ENCODE peak calls at places on chromosome 17, in five cellular contexts. W, B, P, M and E are unnamed samples.

GRCh38 chr17:45940826-45941225 is 46.5 kb downstream of the MAPT start:
- DNase-seq in B (no peak), W (no peak), M (no peak), P (peak), E (no peak)

GRCh38 chr17:43314582-43314981 is 80.8 kb upstream of the RNU2-1 start:
- DNase-seq in B (peak), P (no peak), M (no peak), W (no peak), E (no peak)

GRCh38 chr17:32356750-32357149 is 6.8 kb downstream of the ZNF207 start:
- DNase-seq in P (no peak), W (no peak), B (no peak), M (no peak), E (no peak)

GRCh38 chr17:76138234-76138895 is 2.7 kb downstream of the FOXJ1 start:
- DNase-seq in B (no peak), P (peak), M (peak), W (no peak), E (no peak)

GRCh38 chr17:30493802-30494201 is 16.6 kb downstream of the GOSR1 start:
- DNase-seq in M (no peak), P (no peak), W (no peak), B (no peak), E (no peak)

GRCh38 chr17:17921192-17922082 is 50.8 kb downstream of the TOM1L2 start:
- DNase-seq in M (no peak), B (no peak), P (no peak), W (no peak), E (peak)

GRCh38 chr17:81939881-81940385 is 2.8 kb upstream of the PYCR1 start:
- DNase-seq in W (no peak), P (peak), M (no peak), B (no peak), E (no peak)

GRCh38 chr17:27549251-27549919 is 81.6 kb upstream of the LGALS9 start:
- DNase-seq in P (no peak), B (no peak), M (peak), W (no peak), E (no peak)

GRCh38 chr17:72699566-72699965 is 392.9 kb downstream of the SLC39A11 start:
- DNase-seq in P (peak), W (no peak), B (no peak), M (no peak), E (no peak)

GRCh38 chr17:58534901-58535421 is 20.5 kb upstream of the MTMR4 start:
- DNase-seq in P (no peak), M (no peak), B (no peak), W (no peak), E (no peak)

GRCh38 chr17:8141046-8141445 is 11.2 kb downstream of the PER1 start:
- DNase-seq in P (no peak), W (no peak), M (no peak), B (no peak), E (no peak)

GRCh38 chr17:61415374-61416210 is 15.9 kb downstream of the TBX2 start:
- DNase-seq in B (peak), P (no peak), M (no peak), W (no peak), E (no peak)

GRCh38 chr17:70096861-70097260 is 21.8 kb downstream of the KCNJ16 start:
- DNase-seq in B (no peak), P (no peak), M (no peak), W (no peak), E (no peak)

GRCh38 chr17:57905875-57906455 is 49.2 kb downstream of the CUEDC1 start:
- DNase-seq in P (no peak), W (no peak), M (no peak), B (no peak), E (no peak)

GRCh38 chr17:28105501-28105900 is 63.0 kb downstream of the NLK start:
- DNase-seq in M (no peak), P (no peak), W (no peak), B (no peak), E (no peak)

GRCh38 chr17:43444223-43445008 is 39.4 kb upstream of the DHX8 start:
- DNase-seq in P (no peak), M (peak), W (no peak), B (no peak), E (no peak)

GRCh38 chr17:81398170-81398854 is 3.1 kb downstream of the BAHCC1 start:
- DNase-seq in W (no peak), P (no peak), M (peak), B (no peak), E (no peak)

GRCh38 chr17:63601439-63602371 is 1.0 kb downstream of the TACO1 start:
- DNase-seq in W (no peak), M (peak), B (no peak), P (no peak), E (no peak)

GRCh38 chr17:15377200-15377599 is 35.8 kb upstream of the TEKT3 start:
- DNase-seq in B (no peak), M (no peak), W (no peak), P (no peak), E (no peak)

GRCh38 chr17:65403616-65404015 is 157.8 kb downstream of the AXIN2 start:
- DNase-seq in P (no peak), B (no peak), M (no peak), W (no peak), E (no peak)

GRCh38 chr17:74543406-74543805 is 2.5 kb downstream of the CD300C start:
- DNase-seq in B (no peak), W (no peak), P (no peak), M (no peak), E (no peak)

GRCh38 chr17:16906670-16907069 is 65.2 kb downstream of the TNFRSF13B start:
- DNase-seq in P (no peak), B (no peak), W (no peak), M (no peak), E (no peak)

GRCh38 chr17:38981640-38982039 is 14.4 kb upstream of the FBXO47 start:
- DNase-seq in M (no peak), W (no peak), P (no peak), B (no peak), E (no peak)

GRCh38 chr17:29929006-29929543 is 953 bp downstream of the SSH2 start:
- DNase-seq in P (no peak), W (no peak), B (no peak), M (peak), E (no peak)

GRCh38 chr17:81261096-81261495 is 22.0 kb downstream of the NDUFAF8 start:
- DNase-seq in M (no peak), W (no peak), P (no peak), B (no peak), E (no peak)

GRCh38 chr17:82228842-82229685 is at the start of gene SLC16A3:
- DNase-seq in P (no peak), B (no peak), W (peak), M (no peak), E (no peak)

GRCh38 chr17:45428050-45428953 is 4.4 kb downstream of the ARHGAP27 start:
- DNase-seq in P (peak), M (peak), B (no peak), W (peak), E (no peak)

GRCh38 chr17:42312285-42313130 is 24.2 kb downstream of the STAT5A start:
- DNase-seq in W (peak), B (peak), M (peak), P (peak), E (no peak)

GRCh38 chr17:82257473-82257872 is 16.0 kb downstream of the CSNK1D start:
- DNase-seq in M (peak), P (peak), W (no peak), B (no peak), E (no peak)

GRCh38 chr17:7888184-7888920 is at the start of gene CHD3:
- DNase-seq in P (no peak), W (no peak), M (peak), B (peak), E (no peak)

GRCh38 chr17:3590231-3590630 is 19.0 kb downstream of the TRPV1 start:
- DNase-seq in W (no peak), B (no peak), M (no peak), P (no peak), E (no peak)

GRCh38 chr17:68020451-68020779 is 15.1 kb upstream of the KPNA2 start:
- DNase-seq in W (no peak), P (no peak), M (peak), B (no peak), E (no peak)

GRCh38 chr17:72632026-72632684 is 460.3 kb downstream of the SLC39A11 start:
- DNase-seq in B (no peak), M (peak), W (no peak), P (no peak), E (no peak)

GRCh38 chr17:35486920-35487727 is 38.6 kb upstream of the SLFN13 start:
- DNase-seq in B (no peak), P (no peak), M (peak), W (peak), E (peak)

GRCh38 chr17:81128774-81129173 is 36.5 kb upstream of the PVALEF start:
- DNase-seq in W (no peak), M (no peak), B (no peak), P (peak), E (no peak)

GRCh38 chr17:73359987-73360410 is 48.2 kb upstream of the CDC42EP4 start:
- DNase-seq in B (no peak), P (no peak), W (no peak), M (peak), E (no peak)

GRCh38 chr17:30554839-30555751 is 77.9 kb downstream of the GOSR1 start:
- DNase-seq in M (no peak), B (no peak), W (no peak), P (no peak), E (no peak)

GRCh38 chr17:19346351-19347255 is 15.9 kb downstream of the B9D1 start:
- DNase-seq in M (no peak), P (peak), B (peak), W (no peak), E (peak)

GRCh38 chr17:42878924-42879595 is 21.5 kb upstream of the G6PC1 start:
- DNase-seq in M (no peak), W (no peak), B (no peak), P (no peak), E (no peak)

GRCh38 chr17:57338257-57338919 is 82.1 kb downstream of the MSI2 start:
- DNase-seq in P (no peak), W (no peak), M (no peak), B (no peak), E (no peak)

GRCh38 chr17:47957591-47958490 is at the start of gene PRR15L:
- DNase-seq in P (no peak), M (peak), W (no peak), B (no peak), E (no peak)
- H3K4me3 ChIP-seq in P (no peak), M (peak), W (no peak), B (peak), E (no peak)

DNA sequence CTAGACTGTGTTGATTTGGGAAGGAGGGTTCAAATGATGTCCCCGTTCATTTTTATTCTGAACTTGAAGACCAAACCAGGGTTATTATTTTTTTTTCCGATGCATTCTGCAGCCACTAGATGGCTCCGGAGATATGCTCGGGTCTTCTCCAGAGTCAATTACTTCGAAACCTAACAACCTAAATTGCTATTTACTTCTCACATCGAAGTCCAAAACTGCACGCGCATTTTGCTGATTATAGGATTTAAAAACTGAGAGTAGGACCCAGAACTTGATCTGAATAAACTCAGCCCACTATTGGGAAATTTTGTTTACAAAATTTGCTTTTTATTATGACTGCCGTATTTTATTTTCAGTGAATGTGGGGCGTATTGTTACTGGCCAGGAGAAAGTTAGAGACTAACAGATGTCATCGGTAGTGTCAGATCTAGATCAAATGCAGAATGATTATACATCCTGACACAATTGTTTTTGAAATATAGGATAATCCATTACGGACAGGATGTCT is 263.8 kb downstream of the HS3ST3A1 start:
- DNase-seq in B (no peak), W (no peak), P (no peak), M (peak), E (no peak)
- H3K4me3 ChIP-seq in B (peak), W (no peak), P (peak), M (no peak), E (peak)

GRCh38 chr17:40178660-40179059 is 1.4 kb downstream of the RAPGEFL1 start:
- DNase-seq in M (no peak), P (no peak), W (no peak), B (no peak), E (no peak)

GRCh38 chr17:40180694-40181093 is 3.4 kb downstream of the RAPGEFL1 start:
- DNase-seq in P (no peak), M (peak), B (no peak), W (no peak), E (no peak)

GRCh38 chr17:40179923-40180659 is 2.8 kb downstream of the RAPGEFL1 start:
- DNase-seq in M (no peak), W (no peak), P (no peak), B (no peak), E (peak)

GRCh38 chr17:40182606-40183005 is 5.3 kb downstream of the RAPGEFL1 start:
- DNase-seq in B (no peak), M (no peak), W (no peak), P (no peak), E (no peak)

GRCh38 chr17:40181205-40181604 is 3.9 kb downstream of the RAPGEFL1 start:
- DNase-seq in W (no peak), M (no peak), P (no peak), B (no peak), E (no peak)
- H3K4me3 ChIP-seq in W (no peak), M (no peak), P (no peak), B (no peak), E (no peak)

GRCh38 chr17:21676281-21677111 is 15.8 kb upstream of the KCNJ18 start:
- DNase-seq in W (no peak), B (peak), P (no peak), M (no peak), E (no peak)

GRCh38 chr17:21677911-21678310 is 14.4 kb upstream of the KCNJ18 start:
- DNase-seq in B (peak), M (no peak), W (no peak), P (no peak), E (no peak)

GRCh38 chr17:21678451-21679081 is 13.8 kb upstream of the KCNJ18 start:
- DNase-seq in W (no peak), B (peak), M (peak), P (no peak), E (no peak)

GRCh38 chr17:21679256-21680146 is 12.8 kb upstream of the KCNJ18 start:
- DNase-seq in W (no peak), M (no peak), P (no peak), B (peak), E (no peak)

DNA sequence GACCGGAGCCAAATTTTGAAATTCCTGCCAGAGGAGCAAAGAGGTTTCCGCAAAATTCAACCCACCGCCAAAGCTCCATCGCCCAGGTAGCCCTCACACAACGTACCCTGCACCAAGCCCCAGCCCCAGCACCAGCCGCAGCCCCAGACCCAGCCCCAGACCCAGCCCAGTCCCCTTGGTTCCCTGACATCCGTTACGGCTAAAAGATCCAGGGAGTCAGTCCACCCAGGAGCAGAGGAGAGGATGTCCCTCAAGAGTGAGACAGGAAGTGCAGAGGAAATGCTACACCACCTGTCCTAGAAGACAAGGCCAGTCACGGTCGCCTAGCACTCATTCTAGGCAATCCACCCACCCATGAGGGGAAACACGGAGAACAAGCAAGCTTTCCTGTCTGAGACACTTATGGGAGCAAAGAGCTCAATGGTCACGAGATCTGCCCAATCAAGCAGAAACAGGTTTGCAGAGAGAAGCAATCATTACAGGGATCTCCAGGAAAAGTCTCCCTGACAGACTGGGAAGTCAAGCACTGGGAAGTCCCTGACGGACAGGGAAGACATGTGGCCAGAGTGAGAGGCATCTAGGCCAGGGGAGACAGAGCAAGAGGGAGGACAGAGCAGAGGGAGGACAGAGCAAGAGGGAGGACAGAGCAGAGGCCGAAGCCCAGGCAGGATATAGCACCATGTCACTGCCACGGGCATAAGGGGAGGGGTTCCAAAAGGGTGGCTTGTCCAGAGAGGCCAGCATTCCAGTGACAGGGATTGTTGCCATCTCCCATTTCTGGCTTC is 15.0 kb upstream of the KCNJ18 start:
- DNase-seq in P (no peak), M (no peak), W (no peak), B (peak), E (no peak)
- H3K4me3 ChIP-seq in P (no peak), M (no peak), W (no peak), B (no peak), E (no peak)